ENCODE peak calls at places on chromosomes 11 and 22, in five cellular contexts. G, R, W, N and T are unnamed samples.

GRCh38 chr11:38460901-38461300 is 1862.9 kb upstream of the RAG2 start:
- DNase-seq in G (peak; percentile 80), R (no peak), W (peak; percentile 67), N (no peak), T (peak; percentile 41)

GRCh38 chr11:111926505-111927391 is 8.0 kb downstream of the C11orf52 start:
- DNase-seq in G (peak; percentile 97), R (peak; percentile 96), W (peak; percentile 97), N (peak; percentile 95), T (peak; percentile 96)

GRCh38 chr11:100680070-100680469 is 7.0 kb upstream of the ARHGAP42 start:
- DNase-seq in G (no peak), R (no peak), W (no peak), N (no peak), T (no peak)

GRCh38 chr11:6755303-6755952 is 16.3 kb downstream of the OR2AG2 start:
- DNase-seq in G (peak; percentile 47), R (peak; percentile 57), W (no peak), N (peak; percentile 49), T (peak; percentile 34)

GRCh38 chr22:42930810-42931420 is 73.8 kb upstream of the ARFGAP3 start:
- DNase-seq in G (peak; percentile 82), R (no peak), W (peak; percentile 59), N (peak; percentile 44), T (peak; percentile 52)

GRCh38 chr22:32312748-32313147 is 44.9 kb upstream of the RFPL3 start:
- DNase-seq in G (no peak), R (no peak), W (no peak), N (no peak), T (no peak)

GRCh38 chr11:67999201-67999629 is 4.7 kb downstream of the UNC93B1 start:
- DNase-seq in G (no peak), R (no peak), W (no peak), N (no peak), T (no peak)

GRCh38 chr11:100682247-100682969 is 4.7 kb upstream of the ARHGAP42 start:
- DNase-seq in G (peak; percentile 49), R (no peak), W (no peak), N (peak; percentile 57), T (peak; percentile 46)

GRCh38 chr11:130740819-130741218 is 175.5 kb downstream of the SNX19 start:
- DNase-seq in G (peak; percentile 37), R (no peak), W (no peak), N (no peak), T (peak; percentile 33)

GRCh38 chr11:44351898-44352498 is 42.1 kb upstream of the ALX4 start:
- DNase-seq in G (no peak), R (no peak), W (no peak), N (no peak), T (no peak)

GRCh38 chr11:75597636-75598035 is 35.6 kb downstream of the SERPINH1 start:
- DNase-seq in G (peak; percentile 50), R (peak; percentile 33), W (no peak), N (peak; percentile 26), T (no peak)

GRCh38 chr22:35113341-35113740 is 47.4 kb downstream of the ISX start:
- DNase-seq in G (no peak), R (no peak), W (no peak), N (no peak), T (no peak)

GRCh38 chr22:20569059-20570058 is 61.9 kb downstream of the MED15 start:
- DNase-seq in G (peak; percentile 99), R (peak; percentile 81), W (peak; percentile 81), N (peak; percentile 30), T (peak; percentile 99)

GRCh38 chr11:117419136-117419914 is 91.7 kb downstream of the CEP164 start:
- DNase-seq in G (peak; percentile 40), R (no peak), W (no peak), N (no peak), T (peak; percentile 49)

GRCh38 chr11:94740083-94740974 is 27.8 kb upstream of the AMOTL1 start:
- DNase-seq in G (peak; percentile 40), R (peak; percentile 24), W (peak; percentile 67), N (no peak), T (no peak)

GRCh38 chr11:63769044-63769718 is 606 bp upstream of the ZFTA start:
- DNase-seq in G (peak; percentile 54), R (peak; percentile 59), W (peak; percentile 56), N (peak; percentile 45), T (no peak)

GRCh38 chr22:46355996-46356471 is 20.5 kb downstream of the TRMU start:
- DNase-seq in G (no peak), R (no peak), W (peak; percentile 38), N (no peak), T (no peak)

GRCh38 chr11:65591939-65592814 is 3.4 kb downstream of the KCNK7 start:
- DNase-seq in G (peak; percentile 58), R (no peak), W (no peak), N (no peak), T (peak; percentile 44)

GRCh38 chr22:29328566-29329500 is 13.3 kb upstream of the RASL10A start:
- DNase-seq in G (no peak), R (no peak), W (no peak), N (no peak), T (peak; percentile 22)